ENCODE peak calls at places on chromosomes 1 and 21, in eight cellular contexts. A is stimulated activated CD4-positive, alpha-beta T cell treated with anti-CD3 and anti-CD28 coated beads, Interleukin-4, amount 100 ng/mL, for 48 hours; R is fibroblast of lung; S is PC-9; I is EL; J is AG09319; N is neural crest cell; L is endothelial cell. T is an unnamed sample.

GRCh38 chr1:192747942-192748341 is 60.9 kb upstream of the RGS2 start:
- DNase-seq in J (no peak), R (peak), I (no peak), A (no peak), S (peak), N (no peak), L (no peak), T (no peak)

GRCh38 chr1:20291621-20292020 is 946 bp downstream of the VWA5B1 start:
- DNase-seq in I (no peak), L (peak), R (no peak), J (no peak), N (no peak), A (peak), S (no peak), T (no peak)

GRCh38 chr1:110040548-110040947 is 6.1 kb downstream of the STRIP1 start:
- DNase-seq in S (no peak), N (no peak), J (no peak), R (no peak), A (no peak), L (no peak), I (no peak), T (no peak)

GRCh38 chr1:6329392-6329791 is 64.2 kb downstream of the ACOT7 start:
- DNase-seq in J (no peak), N (no peak), R (peak), A (no peak), I (no peak), S (no peak), L (no peak), T (no peak)

GRCh38 chr1:175410560-175410959 is 218.0 kb upstream of the KIAA0040 start:
- DNase-seq in L (no peak), A (no peak), R (no peak), N (no peak), J (no peak), I (no peak), S (no peak), T (peak)

GRCh38 chr1:220363196-220363831 is 91.1 kb upstream of the RAB3GAP2 start:
- DNase-seq in J (no peak), L (no peak), I (peak), S (no peak), N (no peak), A (no peak), R (peak), T (peak)

GRCh38 chr1:45205000-45205909 is 1.1 kb downstream of the ZSWIM5 start:
- DNase-seq in J (no peak), R (peak), S (no peak), N (peak), I (peak), A (no peak), L (peak), T (peak)

GRCh38 chr1:24641646-24642151 is 1.4 kb upstream of the SRRM1 start:
- DNase-seq in I (peak), A (peak), R (peak), S (no peak), L (peak), N (no peak), J (no peak), T (peak)

GRCh38 chr1:219387211-219387610 is 213.5 kb downstream of the LYPLAL1 start:
- DNase-seq in R (no peak), L (no peak), I (no peak), N (no peak), J (no peak), S (no peak), A (no peak), T (no peak)

GRCh38 chr1:1435094-1435903 is at the start of gene VWA1:
- DNase-seq in I (peak), R (peak), A (peak), N (peak), J (peak), L (peak), S (no peak), T (peak)

GRCh38 chr21:31554511-31555022 is 104.9 kb upstream of the SOD1 start:
- DNase-seq in L (peak), I (peak), A (peak), J (no peak), R (peak), S (peak), N (peak), T (peak)

GRCh38 chr1:40798366-40799310 is 15.1 kb downstream of the KCNQ4 start:
- DNase-seq in A (no peak), N (no peak), I (no peak), S (no peak), R (no peak), J (no peak), L (no peak), T (no peak)

GRCh38 chr1:177525176-177525575 is 354.4 kb downstream of the BRINP2 start:
- DNase-seq in I (no peak), L (no peak), S (no peak), J (no peak), N (no peak), R (no peak), A (no peak), T (no peak)

GRCh38 chr1:206784471-206784903 is 12.2 kb upstream of the IL10 start:
- DNase-seq in S (no peak), J (no peak), A (peak), L (no peak), N (no peak), R (no peak), I (no peak), T (no peak)

GRCh38 chr1:15584489-15585363 is at the start of gene AGMAT:
- DNase-seq in N (peak), A (peak), I (peak), R (peak), L (peak), J (no peak), S (no peak), T (peak)

T was measured in Daoy.